ENCODE peak calls at places on chromosome 15, in six cellular contexts. I is right cardiac atrium; G is CD8-positive, alpha-beta T cell; M is heart left ventricle; T is neuronal stem cell; Z is right atrium auricular region. Q is an unnamed sample. For H3K4me1, the result is how much of the 10 kb centered on the place peaks cover.

GRCh38 chr15:75153084-75153483 is 48.6 kb upstream of the C15orf39 start:
- DNase-seq in I (no peak), G (no peak), M (no peak), T (no peak), Z (no peak), Q (no peak)

GRCh38 chr15:35130245-35130644 is 45.1 kb upstream of the NANOGP8 start:
- DNase-seq in I (no peak), G (no peak), M (no peak), T (no peak), Z (no peak), Q (no peak)

GRCh38 chr15:77992356-77993222 is 84.9 kb downstream of the TBC1D2B start:
- DNase-seq in I (peak), G (no peak), M (no peak), T (no peak), Z (no peak), Q (no peak)

GRCh38 chr15:85327820-85328219 is 52.6 kb upstream of the AKAP13 start:
- DNase-seq in I (no peak), G (no peak), M (no peak), T (no peak), Z (no peak), Q (no peak)

GRCh38 chr15:57504599-57504940 is 87.1 kb upstream of the MYZAP start:
- DNase-seq in I (no peak), G (no peak), M (no peak), T (no peak), Z (no peak), Q (no peak)

GRCh38 chr15:99981223-99981647 is 248.0 kb upstream of the LYSMD4 start:
- DNase-seq in I (no peak), G (no peak), M (no peak), T (no peak), Z (no peak), Q (no peak)

GRCh38 chr15:31325432-31325975 is 1.1 kb upstream of the KLF13 start:
- DNase-seq in I (peak), G (peak), M (peak), T (no peak), Z (peak), Q (no peak)

GRCh38 chr15:74978503-74978902 is 16.9 kb upstream of the SCAMP5 start:
- DNase-seq in I (no peak), G (peak), M (no peak), T (no peak), Z (no peak), Q (no peak)

GRCh38 chr15:32852771-32853170 is 135.0 kb downstream of the GREM1 start:
- DNase-seq in I (no peak), G (no peak), M (no peak), T (no peak), Z (no peak), Q (no peak)

GRCh38 chr15:101176625-101177024 is 75.2 kb downstream of the CHSY1 start:
- DNase-seq in I (no peak), G (no peak), M (no peak), T (no peak), Z (no peak), Q (no peak)

GRCh38 chr15:56192659-56193442 is 50.8 kb downstream of the RFX7 start:
- DNase-seq in I (no peak), G (no peak), M (no peak), T (no peak), Z (no peak), Q (no peak)

GRCh38 chr15:66775127-66776105 is 73.4 kb downstream of the SMAD6 start:
- DNase-seq in I (peak), G (no peak), M (peak), T (no peak), Z (no peak), Q (no peak)

GRCh38 chr15:41585140-41586047 is 26.4 kb downstream of the TYRO3 start:
- DNase-seq in I (peak), G (no peak), M (peak), T (no peak), Z (peak), Q (no peak)
- H3K4me3 ChIP-seq in I (peak), G (peak), M (peak), T (no peak), Z (peak), Q (peak)

DNA sequence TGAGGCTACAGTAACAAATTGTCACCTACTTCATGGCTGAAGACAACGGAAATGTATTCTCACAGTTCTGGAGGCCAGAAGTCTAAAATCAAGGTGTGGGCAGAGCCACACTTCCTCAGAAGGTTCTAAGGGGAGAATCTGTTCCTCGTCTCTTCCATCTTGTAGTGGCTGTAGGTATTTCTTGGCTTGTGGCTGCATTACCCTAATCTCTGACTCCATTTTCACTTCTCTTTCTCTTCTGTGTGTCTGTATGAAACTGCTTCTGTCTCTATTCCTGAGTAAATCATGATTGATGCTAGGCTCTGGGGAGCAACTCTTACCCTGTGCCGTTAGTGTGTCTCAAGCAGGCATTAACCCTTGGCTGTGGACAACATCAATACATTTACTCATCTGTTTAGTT is 164.7 kb downstream of the SQOR start:
- DNase-seq in I (no peak), G (no peak), M (no peak), T (no peak), Z (no peak), Q (no peak)
- H3K4me1 ChIP-seq in I (under half), G (under half), M (under half), T (under half), Z (under half), Q (under half)

DNA sequence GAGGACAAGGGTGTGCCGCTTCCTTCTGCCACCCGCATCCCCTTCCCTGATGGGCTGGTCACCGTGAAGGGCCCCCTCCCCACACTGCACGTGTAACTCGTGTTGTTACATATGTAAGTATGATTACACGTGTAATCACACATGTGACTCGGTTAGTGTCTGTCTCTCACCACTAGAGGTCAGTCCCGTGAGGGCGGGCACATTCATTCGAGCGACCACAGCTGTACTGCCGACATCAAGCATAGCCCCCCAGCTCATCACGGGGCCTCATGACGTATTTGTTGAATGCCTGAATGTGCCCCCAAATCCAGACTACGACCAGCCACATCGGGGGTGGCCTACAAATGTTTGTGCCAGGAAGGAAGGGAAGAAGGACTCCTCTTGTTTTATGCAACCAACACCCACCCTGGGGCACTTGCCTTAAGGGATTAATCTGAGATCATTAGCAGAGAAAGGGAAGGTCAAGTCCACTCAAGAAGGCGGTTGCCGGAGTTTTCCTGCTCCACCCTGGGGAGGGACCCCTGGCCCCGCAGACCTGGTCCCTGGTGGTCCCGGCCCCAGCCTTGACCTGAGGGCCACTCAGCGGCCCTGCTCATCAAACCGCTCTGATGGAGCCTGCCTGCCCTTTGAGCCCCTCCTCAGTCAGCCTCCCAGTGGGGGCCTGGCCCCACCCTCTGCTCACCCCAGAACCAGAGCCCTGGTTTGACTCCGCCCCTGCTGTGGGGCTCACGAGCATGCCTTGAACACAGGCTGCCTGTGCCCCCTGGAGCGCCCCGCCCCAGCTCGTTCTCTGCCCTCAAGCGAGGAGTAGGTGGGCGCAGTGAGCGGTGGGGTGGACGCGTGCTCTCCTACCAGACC is 52.8 kb downstream of the RGMA start:
- DNase-seq in I (no peak), G (peak), M (peak), T (no peak), Z (no peak), Q (no peak)
- H3K4me3 ChIP-seq in I (no peak), G (no peak), M (no peak), T (no peak), Z (no peak), Q (no peak)

GRCh38 chr15:60555814-60556213 is 76.9 kb upstream of the ICE2 start:
- DNase-seq in I (no peak), G (no peak), M (no peak), T (no peak), Z (no peak), Q (no peak)
- H3K4me1 ChIP-seq in I (under half), G (half or more), M (under half), T (under half), Z (under half), Q (under half)

GRCh38 chr15:90892498-90893174 is 8.3 kb downstream of the FES start:
- DNase-seq in I (peak), G (no peak), M (peak), T (no peak), Z (no peak), Q (no peak)
- H3K4me3 ChIP-seq in I (no peak), G (no peak), M (no peak), T (no peak), Z (no peak), Q (no peak)

GRCh38 chr15:98724495-98724894 is 76.2 kb downstream of the IGF1R start:
- DNase-seq in I (no peak), G (no peak), M (no peak), T (no peak), Z (no peak), Q (no peak)

GRCh38 chr15:98723195-98723594 is 74.9 kb downstream of the IGF1R start:
- DNase-seq in I (no peak), G (no peak), M (no peak), T (no peak), Z (no peak), Q (no peak)

GRCh38 chr15:98722209-98722608 is 73.9 kb downstream of the IGF1R start:
- DNase-seq in I (no peak), G (no peak), M (no peak), T (no peak), Z (no peak), Q (no peak)

GRCh38 chr15:98722645-98723044 is 74.3 kb downstream of the IGF1R start:
- DNase-seq in I (no peak), G (no peak), M (no peak), T (no peak), Z (no peak), Q (no peak)

DNA sequence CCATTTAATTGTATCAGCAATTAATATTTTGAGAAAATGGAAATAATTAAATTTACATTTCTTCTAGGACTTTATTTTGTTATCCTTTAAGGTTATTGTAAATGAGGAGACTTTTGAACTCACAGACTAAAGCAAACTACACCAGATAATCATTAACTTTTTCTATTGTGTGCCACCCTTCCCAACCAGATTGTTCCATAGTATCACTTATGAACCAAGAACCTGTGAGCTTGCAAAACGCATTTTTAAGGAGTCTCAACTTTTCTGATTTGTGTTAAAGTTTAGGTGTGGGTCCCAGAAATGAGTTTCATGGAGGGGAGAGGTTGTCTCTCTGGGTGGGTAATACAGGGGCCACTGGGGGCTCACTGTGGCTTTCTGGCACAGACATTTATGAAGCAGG is 75.7 kb downstream of the IGF1R start:
- DNase-seq in I (no peak), G (no peak), M (no peak), T (no peak), Z (no peak), Q (no peak)
- H3K4me1 ChIP-seq in I (under half), G (under half), M (half or more), T (under half), Z (under half), Q (under half)

DNA sequence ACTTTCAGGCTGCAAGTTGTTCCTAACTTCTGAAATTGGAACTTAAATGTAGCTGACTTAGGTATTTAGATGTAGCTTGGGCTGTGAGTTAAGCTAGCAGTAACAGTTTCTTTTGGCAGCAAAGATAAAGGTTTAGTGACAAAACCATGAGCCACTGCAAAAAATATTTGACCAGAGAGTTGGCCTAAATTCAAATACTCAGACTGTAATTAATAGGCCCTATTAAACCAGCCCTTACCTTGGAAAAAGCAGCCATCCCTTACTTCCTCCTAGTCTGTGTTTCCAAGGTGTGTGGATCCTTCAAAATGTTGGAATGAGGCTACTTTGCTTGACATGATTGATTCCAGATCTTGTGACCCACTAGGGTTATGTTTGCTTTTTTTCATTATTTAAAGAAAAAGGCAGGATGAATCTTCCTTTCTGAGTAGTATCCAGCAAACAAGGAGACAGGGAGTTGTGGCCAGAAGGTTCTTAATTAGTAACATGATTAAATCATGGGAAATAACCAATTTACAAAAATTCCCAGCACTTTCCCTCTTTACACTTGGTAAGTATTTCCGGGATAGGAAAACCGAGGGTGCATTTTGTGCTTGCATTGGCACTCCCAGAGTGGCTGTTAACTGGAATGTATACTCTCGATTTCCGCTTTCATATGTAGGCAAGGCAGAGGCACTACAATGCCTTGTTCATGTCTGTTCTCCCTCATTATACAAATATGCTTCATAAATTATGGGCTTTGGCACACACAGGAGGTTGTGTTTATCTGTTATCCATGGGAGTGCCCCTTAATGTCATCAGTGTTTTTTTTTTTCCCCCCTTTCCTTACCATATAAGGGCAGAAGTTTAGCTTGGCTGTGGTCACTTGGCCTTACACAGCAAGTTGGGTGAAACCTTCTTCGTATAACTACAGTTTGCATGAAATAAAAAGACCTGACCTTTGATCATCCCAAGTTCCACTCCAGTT is 8.5 kb downstream of the TPM1 start:
- DNase-seq in I (no peak), G (no peak), M (no peak), T (no peak), Z (no peak), Q (no peak)
- H3K4me3 ChIP-seq in I (peak), G (no peak), M (peak), T (no peak), Z (peak), Q (no peak)

DNA sequence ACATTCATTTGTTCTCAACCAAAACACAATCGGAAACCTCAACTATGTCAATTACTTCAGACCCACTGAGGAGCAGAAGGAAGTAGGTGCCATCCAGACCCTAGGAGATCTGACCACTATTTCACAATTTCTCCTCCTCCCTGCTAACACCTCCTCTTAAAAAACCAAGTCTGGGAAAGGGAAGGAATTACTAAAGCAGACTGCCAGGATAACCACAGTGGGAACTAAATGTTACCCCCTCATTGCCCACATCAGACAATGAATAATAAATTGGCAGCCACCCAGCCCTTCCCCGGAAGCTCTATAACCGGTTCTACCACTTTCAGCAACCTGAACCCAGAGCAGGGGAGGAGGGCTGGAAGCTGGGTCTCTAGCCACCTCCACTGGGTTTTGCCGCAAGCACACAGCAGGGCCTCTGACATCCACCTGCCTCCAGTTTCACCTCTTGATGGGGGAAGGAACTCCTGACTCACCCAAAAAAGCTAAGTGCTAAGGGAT is 17.6 kb downstream of the C15orf62 start:
- DNase-seq in I (no peak), G (peak), M (no peak), T (no peak), Z (no peak), Q (peak)
- H3K4me1 ChIP-seq in I (under half), G (under half), M (under half), T (under half), Z (under half), Q (under half)

GRCh38 chr15:26866298-26867198 is at the start of gene GABRA5:
- DNase-seq in I (peak), G (no peak), M (no peak), T (peak), Z (no peak), Q (peak)
- H3K4me3 ChIP-seq in I (peak), G (no peak), M (peak), T (no peak), Z (peak), Q (peak)

DNA sequence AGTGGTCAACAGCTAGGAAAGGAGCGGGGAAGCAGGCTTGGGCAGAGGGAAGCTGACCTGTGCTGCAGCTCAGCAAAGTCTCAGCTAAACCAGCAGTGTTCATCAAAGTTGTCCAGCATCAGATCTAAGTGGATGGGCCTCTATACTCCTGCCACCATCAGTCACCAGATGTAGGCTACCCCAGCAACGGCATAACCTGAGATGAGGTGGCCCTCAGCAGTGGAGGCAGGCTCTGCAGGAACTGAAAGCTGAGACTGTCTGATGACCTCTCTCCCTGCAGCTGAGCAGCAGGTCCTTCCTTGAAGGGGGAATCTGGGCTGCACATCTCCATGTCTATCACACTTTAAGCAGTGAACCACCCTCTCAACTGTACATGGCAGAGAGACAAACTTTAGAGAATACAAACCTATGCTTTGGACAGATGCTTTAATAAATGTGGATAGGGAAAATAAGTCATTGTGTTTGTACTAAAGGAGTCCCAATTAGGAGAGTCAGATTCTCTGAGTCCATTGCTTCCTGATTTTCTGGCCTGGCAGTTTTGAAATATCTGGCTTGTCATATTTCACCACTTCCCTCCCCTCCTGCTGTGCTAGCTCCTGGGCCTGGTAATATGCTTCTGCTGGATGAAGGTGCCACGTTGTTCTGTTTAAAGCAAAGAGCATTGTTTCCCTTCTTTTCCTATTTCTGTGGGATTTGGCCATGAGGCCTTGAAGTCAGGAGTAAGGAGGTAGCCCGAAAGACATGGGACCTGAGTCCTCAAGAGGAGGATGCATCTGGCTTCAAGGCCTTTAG is 11.1 kb upstream of the PSTPIP1 start:
- DNase-seq in I (no peak), G (no peak), M (no peak), T (no peak), Z (no peak), Q (no peak)
- H3K4me1 ChIP-seq in I (under half), G (under half), M (under half), T (under half), Z (under half), Q (under half)

Q was measured in iPS DF 6.9.